ENCODE peak calls at places on chromosomes 7 and 10, in four cellular contexts. C is SW480, X is AG04450, M is pulmonary artery endothelial cell. W is an unnamed sample.

GRCh38 chr7:46859963-46860475 is 721.9 kb downstream of the TNS3 start:
- DNase-seq in C (no peak), X (no peak), M (peak), W (no peak)

GRCh38 chr7:54397836-54398612 is 144.2 kb upstream of the VSTM2A start:
- DNase-seq in C (no peak), X (no peak), M (no peak), W (no peak)

GRCh38 chr10:63829020-63829419 is 307.8 kb downstream of the REEP3 start:
- DNase-seq in C (no peak), X (no peak), M (no peak), W (no peak)

GRCh38 chr7:6691609-6692106 is 15.1 kb downstream of the ZNF12 start:
- DNase-seq in C (no peak), X (no peak), M (no peak), W (no peak)

GRCh38 chr7:96199421-96199820 is 122.5 kb downstream of the SLC25A13 start:
- DNase-seq in C (no peak), X (no peak), M (no peak), W (no peak)

GRCh38 chr7:35366167-35367155 is 112.6 kb upstream of the TBX20 start:
- DNase-seq in C (no peak), X (no peak), M (no peak), W (no peak)

GRCh38 chr10:49109669-49110335 is 5.5 kb downstream of the VSTM4 start:
- DNase-seq in C (peak), X (peak), M (no peak), W (no peak)

GRCh38 chr7:157422279-157422678 is 85.5 kb downstream of the DNAJB6 start:
- DNase-seq in C (no peak), X (no peak), M (no peak), W (no peak)

GRCh38 chr7:100719523-100720319 is 547 bp upstream of the EPO start:
- DNase-seq in C (no peak), X (peak), M (no peak), W (no peak)

GRCh38 chr10:101227765-101228681 is 1.2 kb downstream of the LBX1 start:
- DNase-seq in C (no peak), X (no peak), M (no peak), W (no peak)

GRCh38 chr10:15804109-15804508 is 56.2 kb downstream of the MINDY3 start:
- DNase-seq in C (no peak), X (no peak), M (no peak), W (no peak)

GRCh38 chr7:131642429-131642828 is 86.0 kb upstream of the PODXL start:
- DNase-seq in C (no peak), X (no peak), M (no peak), W (no peak)

GRCh38 chr10:132409667-132410028 is 12.6 kb downstream of the PWWP2B start:
- DNase-seq in C (no peak), X (no peak), M (no peak), W (no peak)

GRCh38 chr10:108582387-108582786 is 1340.9 kb downstream of the XPNPEP1 start:
- DNase-seq in C (no peak), X (no peak), M (no peak), W (no peak)

GRCh38 chr10:6386346-6386745 is 183.6 kb downstream of the PFKFB3 start:
- DNase-seq in C (no peak), X (no peak), M (no peak), W (no peak)

GRCh38 chr10:124379609-124380193 is 39.0 kb downstream of the OAT start:
- DNase-seq in C (no peak), X (no peak), M (no peak), W (no peak)

GRCh38 chr7:3157541-3158287 is 114.0 kb upstream of the CARD11 start:
- DNase-seq in C (peak), X (no peak), M (no peak), W (no peak)

GRCh38 chr7:2730846-2731770 is 43.1 kb downstream of the AMZ1 start:
- DNase-seq in C (no peak), X (no peak), M (no peak), W (no peak)

GRCh38 chr7:44226396-44226753 is 25.6 kb downstream of the YKT6 start:
- DNase-seq in C (no peak), X (no peak), M (no peak), W (no peak)

GRCh38 chr10:47240173-47240572 is 59.8 kb upstream of the GDF10 start:
- DNase-seq in C (no peak), X (no peak), M (no peak), W (no peak)

GRCh38 chr10:112446055-112446854 is 459 bp downstream of the ZDHHC6 start:
- DNase-seq in C (peak), X (no peak), M (no peak), W (no peak)

GRCh38 chr10:69963835-69964710 is 88.6 kb upstream of the MACROH2A2 start:
- DNase-seq in C (no peak), X (no peak), M (no peak), W (no peak)

GRCh38 chr7:151782598-151783448 is 94.1 kb downstream of the PRKAG2 start:
- DNase-seq in C (peak), X (peak), M (no peak), W (peak)

GRCh38 chr7:70093496-70093895 is 495.2 kb downstream of the AUTS2 start:
- DNase-seq in C (peak), X (no peak), M (no peak), W (no peak)

W was measured in B cell.